ENCODE peak calls at places on chromosome 3, in six cellular contexts. One of them, this sample, is unnamed.

GRCh38 chr3:187720337-187720670 is 17.9 kb upstream of the RTP2 start:
- DNase-seq in Calu3: no peak
- DNase-seq in Panc1: no peak
- DNase-seq in nephron progenitor cell: no peak
- DNase-seq in AG10803: no peak
- DNase-seq in B cell: no peak
- DNase-seq in this sample: no peak

GRCh38 chr3:172564499-172564898 is 41.3 kb upstream of the TNFSF10 start:
- DNase-seq in Calu3: no peak
- DNase-seq in Panc1: no peak
- DNase-seq in nephron progenitor cell: no peak
- DNase-seq in AG10803: no peak
- DNase-seq in B cell: no peak
- DNase-seq in this sample: no peak

GRCh38 chr3:10546181-10546624 is 40.8 kb upstream of the ATP2B2 start:
- DNase-seq in Calu3: no peak
- DNase-seq in Panc1: no peak
- DNase-seq in nephron progenitor cell: peak; percentile 17
- DNase-seq in AG10803: no peak
- DNase-seq in B cell: no peak
- DNase-seq in this sample: no peak

GRCh38 chr3:177977381-177978158 is 558.7 kb upstream of the KCNMB2 start:
- DNase-seq in Calu3: peak; percentile 39
- DNase-seq in Panc1: no peak
- DNase-seq in nephron progenitor cell: no peak
- DNase-seq in AG10803: peak; percentile 93
- DNase-seq in B cell: no peak
- DNase-seq in this sample: no peak

GRCh38 chr3:26437678-26438077 is 184.9 kb upstream of the LRRC3B start:
- DNase-seq in Calu3: no peak
- DNase-seq in Panc1: no peak
- DNase-seq in nephron progenitor cell: no peak
- DNase-seq in AG10803: no peak
- DNase-seq in B cell: no peak
- DNase-seq in this sample: no peak

GRCh38 chr3:102090646-102091045 is 241.3 kb downstream of the NFKBIZ start:
- DNase-seq in Calu3: no peak
- DNase-seq in Panc1: no peak
- DNase-seq in nephron progenitor cell: no peak
- DNase-seq in AG10803: peak; percentile 16
- DNase-seq in B cell: no peak
- DNase-seq in this sample: no peak

GRCh38 chr3:13566769-13567310 is 17.9 kb downstream of the FBLN2 start:
- DNase-seq in Calu3: no peak
- DNase-seq in Panc1: no peak
- DNase-seq in nephron progenitor cell: no peak
- DNase-seq in AG10803: no peak
- DNase-seq in B cell: no peak
- DNase-seq in this sample: no peak

GRCh38 chr3:139105154-139105702 is 60.5 kb upstream of the PRR23C start:
- DNase-seq in Calu3: no peak
- DNase-seq in Panc1: no peak
- DNase-seq in nephron progenitor cell: no peak
- DNase-seq in AG10803: no peak
- DNase-seq in B cell: no peak
- DNase-seq in this sample: no peak

GRCh38 chr3:150035910-150036661 is 65.4 kb upstream of the PFN2 start:
- DNase-seq in Calu3: no peak
- DNase-seq in Panc1: no peak
- DNase-seq in nephron progenitor cell: no peak
- DNase-seq in AG10803: no peak
- DNase-seq in B cell: no peak
- DNase-seq in this sample: no peak

GRCh38 chr3:57151021-57151449 is 14.1 kb downstream of the IL17RD start:
- DNase-seq in Calu3: no peak
- DNase-seq in Panc1: no peak
- DNase-seq in nephron progenitor cell: no peak
- DNase-seq in AG10803: peak; percentile 44
- DNase-seq in B cell: no peak
- DNase-seq in this sample: no peak

GRCh38 chr3:68893600-68894239 is 38.6 kb downstream of the TAFA4 start:
- DNase-seq in Calu3: peak; percentile 11
- DNase-seq in Panc1: peak; percentile 10
- DNase-seq in nephron progenitor cell: no peak
- DNase-seq in AG10803: peak; percentile 34
- DNase-seq in B cell: peak; percentile 47
- DNase-seq in this sample: peak; percentile 16
- TF ChIP-seq CTCF in Calu3: peak; percentile 24
- TF ChIP-seq CTCF in Panc1: peak; percentile 32
- TF ChIP-seq CTCF in nephron progenitor cell: peak; percentile 74
- TF ChIP-seq CTCF in AG10803: peak; percentile 56
- TF ChIP-seq CTCF in B cell: peak; percentile 77
- TF ChIP-seq CTCF in this sample: no peak

GRCh38 chr3:52014613-52015012 is 18.9 kb upstream of the RPL29 start:
- DNase-seq in Calu3: no peak
- DNase-seq in Panc1: no peak
- DNase-seq in nephron progenitor cell: peak; percentile 37
- DNase-seq in AG10803: no peak
- DNase-seq in B cell: no peak
- DNase-seq in this sample: no peak
- TF ChIP-seq CTCF in Calu3: no peak
- TF ChIP-seq CTCF in Panc1: no peak
- TF ChIP-seq CTCF in nephron progenitor cell: peak; percentile 50
- TF ChIP-seq CTCF in AG10803: peak; percentile 34
- TF ChIP-seq CTCF in B cell: no peak
- TF ChIP-seq CTCF in this sample: no peak

GRCh38 chr3:188750625-188751024 is 421.1 kb upstream of the TPRG1 start:
- DNase-seq in Calu3: no peak
- DNase-seq in Panc1: no peak
- DNase-seq in nephron progenitor cell: no peak
- DNase-seq in AG10803: no peak
- DNase-seq in B cell: no peak
- DNase-seq in this sample: no peak

GRCh38 chr3:188749830-188750229 is 421.9 kb upstream of the TPRG1 start:
- DNase-seq in Calu3: no peak
- DNase-seq in Panc1: no peak
- DNase-seq in nephron progenitor cell: no peak
- DNase-seq in AG10803: no peak
- DNase-seq in B cell: no peak
- DNase-seq in this sample: no peak

GRCh38 chr3:188747487-188747886 is 424.3 kb upstream of the TPRG1 start:
- DNase-seq in Calu3: no peak
- DNase-seq in Panc1: no peak
- DNase-seq in nephron progenitor cell: no peak
- DNase-seq in AG10803: peak; percentile 77
- DNase-seq in B cell: no peak
- DNase-seq in this sample: no peak

GRCh38 chr3:188746291-188746783 is 425.4 kb upstream of the TPRG1 start:
- DNase-seq in Calu3: no peak
- DNase-seq in Panc1: no peak
- DNase-seq in nephron progenitor cell: no peak
- DNase-seq in AG10803: no peak
- DNase-seq in B cell: no peak
- DNase-seq in this sample: no peak

GRCh38 chr3:188749010-188749617 is 422.7 kb upstream of the TPRG1 start:
- DNase-seq in Calu3: peak; percentile 44
- DNase-seq in Panc1: peak; percentile 25
- DNase-seq in nephron progenitor cell: peak; percentile 35
- DNase-seq in AG10803: no peak
- DNase-seq in B cell: peak; percentile 64
- DNase-seq in this sample: peak; percentile 21
- TF ChIP-seq CTCF in Calu3: peak; percentile 61
- TF ChIP-seq CTCF in Panc1: peak; percentile 78
- TF ChIP-seq CTCF in nephron progenitor cell: peak; percentile 69
- TF ChIP-seq CTCF in AG10803: peak; percentile 12
- TF ChIP-seq CTCF in B cell: peak; percentile 76
- TF ChIP-seq CTCF in this sample: peak; percentile 58

GRCh38 chr3:23647706-23648258 is 158.0 kb upstream of the UBE2E1 start:
- DNase-seq in Calu3: no peak
- DNase-seq in Panc1: no peak
- DNase-seq in nephron progenitor cell: no peak
- DNase-seq in AG10803: no peak
- DNase-seq in B cell: no peak
- DNase-seq in this sample: no peak

GRCh38 chr3:23648965-23649328 is 156.8 kb upstream of the UBE2E1 start:
- DNase-seq in Calu3: no peak
- DNase-seq in Panc1: no peak
- DNase-seq in nephron progenitor cell: no peak
- DNase-seq in AG10803: no peak
- DNase-seq in B cell: no peak
- DNase-seq in this sample: no peak

GRCh38 chr3:23646201-23646955 is 159.4 kb upstream of the UBE2E1 start:
- DNase-seq in Calu3: no peak
- DNase-seq in Panc1: no peak
- DNase-seq in nephron progenitor cell: no peak
- DNase-seq in AG10803: no peak
- DNase-seq in B cell: no peak
- DNase-seq in this sample: no peak

GRCh38 chr3:23649502-23649901 is 156.3 kb upstream of the UBE2E1 start:
- DNase-seq in Calu3: no peak
- DNase-seq in Panc1: no peak
- DNase-seq in nephron progenitor cell: no peak
- DNase-seq in AG10803: no peak
- DNase-seq in B cell: no peak
- DNase-seq in this sample: no peak

GRCh38 chr3:23648326-23648964 is 157.3 kb upstream of the UBE2E1 start:
- DNase-seq in Calu3: no peak
- DNase-seq in Panc1: no peak
- DNase-seq in nephron progenitor cell: no peak
- DNase-seq in AG10803: peak; percentile 47
- DNase-seq in B cell: no peak
- DNase-seq in this sample: no peak
- TF ChIP-seq CTCF in Calu3: no peak
- TF ChIP-seq CTCF in Panc1: peak; percentile 44
- TF ChIP-seq CTCF in nephron progenitor cell: no peak
- TF ChIP-seq CTCF in AG10803: peak; percentile 23
- TF ChIP-seq CTCF in B cell: no peak
- TF ChIP-seq CTCF in this sample: no peak

GRCh38 chr3:50154840-50155490 is at the start of gene SEMA3F:
- DNase-seq in Calu3: peak; percentile 62
- DNase-seq in Panc1: no peak
- DNase-seq in nephron progenitor cell: peak; percentile 83
- DNase-seq in AG10803: peak; percentile 56
- DNase-seq in B cell: peak; percentile 86
- DNase-seq in this sample: peak; percentile 97
- TF ChIP-seq CTCF in Calu3: no peak
- TF ChIP-seq CTCF in Panc1: no peak
- TF ChIP-seq CTCF in nephron progenitor cell: no peak
- TF ChIP-seq CTCF in AG10803: no peak
- TF ChIP-seq CTCF in B cell: no peak
- TF ChIP-seq CTCF in this sample: no peak

GRCh38 chr3:194006102-194006501 is 129.8 kb upstream of the HES1 start:
- DNase-seq in Calu3: no peak
- DNase-seq in Panc1: no peak
- DNase-seq in nephron progenitor cell: no peak
- DNase-seq in AG10803: no peak
- DNase-seq in B cell: no peak
- DNase-seq in this sample: no peak
- TF ChIP-seq CTCF in Calu3: peak; percentile 22
- TF ChIP-seq CTCF in Panc1: no peak
- TF ChIP-seq CTCF in nephron progenitor cell: no peak
- TF ChIP-seq CTCF in AG10803: no peak
- TF ChIP-seq CTCF in B cell: no peak
- TF ChIP-seq CTCF in this sample: no peak

GRCh38 chr3:49132073-49132436 is 795 bp downstream of the LAMB2 start:
- DNase-seq in Calu3: no peak
- DNase-seq in Panc1: no peak
- DNase-seq in nephron progenitor cell: no peak
- DNase-seq in AG10803: no peak
- DNase-seq in B cell: no peak
- DNase-seq in this sample: no peak

GRCh38 chr3:49133226-49133951 is 539 bp upstream of the LAMB2 start:
- DNase-seq in Calu3: peak; percentile 80
- DNase-seq in Panc1: no peak
- DNase-seq in nephron progenitor cell: peak; percentile 87
- DNase-seq in AG10803: peak; percentile 91
- DNase-seq in B cell: no peak
- DNase-seq in this sample: no peak

GRCh38 chr3:49131576-49131975 is 1.3 kb downstream of the LAMB2 start:
- DNase-seq in Calu3: no peak
- DNase-seq in Panc1: no peak
- DNase-seq in nephron progenitor cell: no peak
- DNase-seq in AG10803: no peak
- DNase-seq in B cell: no peak
- DNase-seq in this sample: no peak

GRCh38 chr3:49131040-49131439 is 1.8 kb downstream of the LAMB2 start:
- DNase-seq in Calu3: no peak
- DNase-seq in Panc1: no peak
- DNase-seq in nephron progenitor cell: no peak
- DNase-seq in AG10803: no peak
- DNase-seq in B cell: no peak
- DNase-seq in this sample: no peak

GRCh38 chr3:49132437-49133225 is at the start of gene LAMB2:
- DNase-seq in Calu3: peak; percentile 76
- DNase-seq in Panc1: no peak
- DNase-seq in nephron progenitor cell: peak; percentile 85
- DNase-seq in AG10803: peak; percentile 85
- DNase-seq in B cell: no peak
- DNase-seq in this sample: no peak
- TF ChIP-seq CTCF in Calu3: no peak
- TF ChIP-seq CTCF in Panc1: no peak
- TF ChIP-seq CTCF in nephron progenitor cell: no peak
- TF ChIP-seq CTCF in AG10803: peak; percentile 25
- TF ChIP-seq CTCF in B cell: no peak
- TF ChIP-seq CTCF in this sample: no peak